ENCODE peak calls at places on chromosomes 7 and 10, in ten cellular contexts. One of them, this sample, is unnamed.

GRCh38 chr10:73847031-73847430 is 27.3 kb downstream of the CAMK2G start:
- DNase-seq in HT-29: no peak
- DNase-seq in EH: no peak
- DNase-seq in 8988T: no peak
- DNase-seq in C1 segment of cervical spinal cord: no peak
- DNase-seq in cardiac muscle cell: no peak
- DNase-seq in fibroblast of pulmonary artery: no peak
- DNase-seq in GM20000: no peak
- DNase-seq in HT1080: no peak
- DNase-seq in HTR-8/SVneo: no peak
- DNase-seq in this sample: no peak

GRCh38 chr7:100351657-100352058 is 6.3 kb upstream of the PILRB start:
- DNase-seq in HT-29: no peak
- DNase-seq in EH: no peak
- DNase-seq in 8988T: no peak
- DNase-seq in C1 segment of cervical spinal cord: no peak
- DNase-seq in cardiac muscle cell: no peak
- DNase-seq in fibroblast of pulmonary artery: no peak
- DNase-seq in GM20000: no peak
- DNase-seq in HT1080: no peak
- DNase-seq in HTR-8/SVneo: no peak
- DNase-seq in this sample: no peak

GRCh38 chr10:33263453-33263852 is 71.0 kb downstream of the NRP1 start:
- DNase-seq in HT-29: no peak
- DNase-seq in EH: peak; percentile 84
- DNase-seq in 8988T: no peak
- DNase-seq in C1 segment of cervical spinal cord: no peak
- DNase-seq in cardiac muscle cell: no peak
- DNase-seq in fibroblast of pulmonary artery: peak; percentile 62
- DNase-seq in GM20000: no peak
- DNase-seq in HT1080: peak; percentile 73
- DNase-seq in HTR-8/SVneo: no peak
- DNase-seq in this sample: no peak

GRCh38 chr10:127802532-127803055 is 65.6 kb downstream of the FOXI2 start:
- DNase-seq in HT-29: no peak
- DNase-seq in EH: no peak
- DNase-seq in 8988T: no peak
- DNase-seq in C1 segment of cervical spinal cord: no peak
- DNase-seq in cardiac muscle cell: no peak
- DNase-seq in fibroblast of pulmonary artery: no peak
- DNase-seq in GM20000: no peak
- DNase-seq in HT1080: peak; percentile 20
- DNase-seq in HTR-8/SVneo: no peak
- DNase-seq in this sample: no peak

GRCh38 chr10:116870949-116871348 is 21.6 kb downstream of the ENO4 start:
- DNase-seq in HT-29: no peak
- DNase-seq in EH: no peak
- DNase-seq in 8988T: no peak
- DNase-seq in C1 segment of cervical spinal cord: no peak
- DNase-seq in cardiac muscle cell: no peak
- DNase-seq in fibroblast of pulmonary artery: no peak
- DNase-seq in GM20000: no peak
- DNase-seq in HT1080: no peak
- DNase-seq in HTR-8/SVneo: no peak
- DNase-seq in this sample: no peak

GRCh38 chr7:159064121-159064815 is 80.4 kb downstream of the VIPR2 start:
- DNase-seq in HT-29: no peak
- DNase-seq in EH: no peak
- DNase-seq in 8988T: no peak
- DNase-seq in C1 segment of cervical spinal cord: no peak
- DNase-seq in cardiac muscle cell: no peak
- DNase-seq in fibroblast of pulmonary artery: no peak
- DNase-seq in GM20000: no peak
- DNase-seq in HT1080: no peak
- DNase-seq in HTR-8/SVneo: no peak
- DNase-seq in this sample: no peak

GRCh38 chr7:37759519-37759918 is 76.0 kb downstream of the GPR141 start:
- DNase-seq in HT-29: no peak
- DNase-seq in EH: no peak
- DNase-seq in 8988T: no peak
- DNase-seq in C1 segment of cervical spinal cord: no peak
- DNase-seq in cardiac muscle cell: no peak
- DNase-seq in fibroblast of pulmonary artery: no peak
- DNase-seq in GM20000: no peak
- DNase-seq in HT1080: no peak
- DNase-seq in HTR-8/SVneo: no peak
- DNase-seq in this sample: no peak

GRCh38 chr10:33600381-33600780 is 265.9 kb upstream of the NRP1 start:
- DNase-seq in HT-29: no peak
- DNase-seq in EH: peak; percentile 67
- DNase-seq in 8988T: no peak
- DNase-seq in C1 segment of cervical spinal cord: no peak
- DNase-seq in cardiac muscle cell: no peak
- DNase-seq in fibroblast of pulmonary artery: peak; percentile 40
- DNase-seq in GM20000: no peak
- DNase-seq in HT1080: peak; percentile 51
- DNase-seq in HTR-8/SVneo: no peak
- DNase-seq in this sample: no peak

GRCh38 chr10:70915206-70915605 is 26.8 kb upstream of the PCBD1 start:
- DNase-seq in HT-29: no peak
- DNase-seq in EH: no peak
- DNase-seq in 8988T: no peak
- DNase-seq in C1 segment of cervical spinal cord: no peak
- DNase-seq in cardiac muscle cell: no peak
- DNase-seq in fibroblast of pulmonary artery: no peak
- DNase-seq in GM20000: no peak
- DNase-seq in HT1080: no peak
- DNase-seq in HTR-8/SVneo: no peak
- DNase-seq in this sample: no peak

GRCh38 chr7:89238156-89238555 is 442.6 kb upstream of the TEX47 start:
- DNase-seq in HT-29: no peak
- DNase-seq in EH: peak; percentile 48
- DNase-seq in 8988T: no peak
- DNase-seq in C1 segment of cervical spinal cord: no peak
- DNase-seq in cardiac muscle cell: no peak
- DNase-seq in fibroblast of pulmonary artery: no peak
- DNase-seq in GM20000: no peak
- DNase-seq in HT1080: peak; percentile 76
- DNase-seq in HTR-8/SVneo: no peak
- DNase-seq in this sample: no peak

GRCh38 chr10:24201503-24202180 is 7.3 kb upstream of the KIAA1217 start:
- DNase-seq in HT-29: no peak
- DNase-seq in EH: no peak
- DNase-seq in 8988T: no peak
- DNase-seq in C1 segment of cervical spinal cord: no peak
- DNase-seq in cardiac muscle cell: no peak
- DNase-seq in fibroblast of pulmonary artery: no peak
- DNase-seq in GM20000: no peak
- DNase-seq in HT1080: no peak
- DNase-seq in HTR-8/SVneo: no peak
- DNase-seq in this sample: no peak

GRCh38 chr10:86367339-86367951 is 850 bp upstream of the GRID1 start:
- DNase-seq in HT-29: no peak
- DNase-seq in EH: peak; percentile 15
- DNase-seq in 8988T: no peak
- DNase-seq in C1 segment of cervical spinal cord: peak; percentile 57
- DNase-seq in cardiac muscle cell: peak; percentile 32
- DNase-seq in fibroblast of pulmonary artery: no peak
- DNase-seq in GM20000: peak; percentile 52
- DNase-seq in HT1080: no peak
- DNase-seq in HTR-8/SVneo: no peak
- DNase-seq in this sample: peak; percentile 13

GRCh38 chr7:123712619-123713018 is 36.2 kb downstream of the WASL start:
- DNase-seq in HT-29: no peak
- DNase-seq in EH: peak; percentile 71
- DNase-seq in 8988T: no peak
- DNase-seq in C1 segment of cervical spinal cord: no peak
- DNase-seq in cardiac muscle cell: no peak
- DNase-seq in fibroblast of pulmonary artery: peak; percentile 70
- DNase-seq in GM20000: no peak
- DNase-seq in HT1080: peak; percentile 32
- DNase-seq in HTR-8/SVneo: no peak
- DNase-seq in this sample: no peak

GRCh38 chr7:158887594-158887993 is 31.2 kb downstream of the DYNC2I1 start:
- DNase-seq in HT-29: no peak
- DNase-seq in EH: peak; percentile 20
- DNase-seq in 8988T: no peak
- DNase-seq in C1 segment of cervical spinal cord: no peak
- DNase-seq in cardiac muscle cell: no peak
- DNase-seq in fibroblast of pulmonary artery: no peak
- DNase-seq in GM20000: no peak
- DNase-seq in HT1080: no peak
- DNase-seq in HTR-8/SVneo: no peak
- DNase-seq in this sample: no peak

GRCh38 chr7:94792270-94792669 is 115.1 kb upstream of the PPP1R9A start:
- DNase-seq in HT-29: no peak
- DNase-seq in EH: no peak
- DNase-seq in 8988T: no peak
- DNase-seq in C1 segment of cervical spinal cord: no peak
- DNase-seq in cardiac muscle cell: no peak
- DNase-seq in fibroblast of pulmonary artery: no peak
- DNase-seq in GM20000: no peak
- DNase-seq in HT1080: no peak
- DNase-seq in HTR-8/SVneo: no peak
- DNase-seq in this sample: no peak

GRCh38 chr7:13017325-13017853 is 330.0 kb downstream of the ARL4A start:
- DNase-seq in HT-29: peak; percentile 87
- DNase-seq in EH: peak; percentile 9
- DNase-seq in 8988T: no peak
- DNase-seq in C1 segment of cervical spinal cord: no peak
- DNase-seq in cardiac muscle cell: peak; percentile 7
- DNase-seq in fibroblast of pulmonary artery: peak; percentile 55
- DNase-seq in GM20000: no peak
- DNase-seq in HT1080: peak; percentile 61
- DNase-seq in HTR-8/SVneo: peak; percentile 23
- DNase-seq in this sample: no peak

GRCh38 chr7:87107949-87108757 is 44.1 kb upstream of the DMTF1 start:
- DNase-seq in HT-29: no peak
- DNase-seq in EH: no peak
- DNase-seq in 8988T: no peak
- DNase-seq in C1 segment of cervical spinal cord: no peak
- DNase-seq in cardiac muscle cell: no peak
- DNase-seq in fibroblast of pulmonary artery: no peak
- DNase-seq in GM20000: no peak
- DNase-seq in HT1080: no peak
- DNase-seq in HTR-8/SVneo: no peak
- DNase-seq in this sample: no peak

GRCh38 chr10:87966454-87966853 is 103.0 kb downstream of the PTEN start:
- DNase-seq in HT-29: no peak
- DNase-seq in EH: peak; percentile 62
- DNase-seq in 8988T: no peak
- DNase-seq in C1 segment of cervical spinal cord: no peak
- DNase-seq in cardiac muscle cell: no peak
- DNase-seq in fibroblast of pulmonary artery: peak; percentile 8
- DNase-seq in GM20000: no peak
- DNase-seq in HT1080: no peak
- DNase-seq in HTR-8/SVneo: no peak
- DNase-seq in this sample: no peak

GRCh38 chr7:150357771-150358427 is 10.7 kb upstream of the REPIN1 start:
- DNase-seq in HT-29: peak; percentile 32
- DNase-seq in EH: no peak
- DNase-seq in 8988T: no peak
- DNase-seq in C1 segment of cervical spinal cord: no peak
- DNase-seq in cardiac muscle cell: no peak
- DNase-seq in fibroblast of pulmonary artery: no peak
- DNase-seq in GM20000: no peak
- DNase-seq in HT1080: peak; percentile 59
- DNase-seq in HTR-8/SVneo: no peak
- DNase-seq in this sample: no peak

GRCh38 chr7:11294218-11294617 is 320.5 kb downstream of the PHF14 start:
- DNase-seq in HT-29: no peak
- DNase-seq in EH: no peak
- DNase-seq in 8988T: no peak
- DNase-seq in C1 segment of cervical spinal cord: no peak
- DNase-seq in cardiac muscle cell: no peak
- DNase-seq in fibroblast of pulmonary artery: no peak
- DNase-seq in GM20000: peak; percentile 6
- DNase-seq in HT1080: no peak
- DNase-seq in HTR-8/SVneo: no peak
- DNase-seq in this sample: no peak

GRCh38 chr10:11433657-11434056 is 177.8 kb downstream of the USP6NL start:
- DNase-seq in HT-29: no peak
- DNase-seq in EH: no peak
- DNase-seq in 8988T: no peak
- DNase-seq in C1 segment of cervical spinal cord: no peak
- DNase-seq in cardiac muscle cell: no peak
- DNase-seq in fibroblast of pulmonary artery: no peak
- DNase-seq in GM20000: no peak
- DNase-seq in HT1080: no peak
- DNase-seq in HTR-8/SVneo: no peak
- DNase-seq in this sample: no peak

GRCh38 chr7:137948083-137948844 is 53.6 kb downstream of the CREB3L2 start:
- DNase-seq in HT-29: peak; percentile 21
- DNase-seq in EH: no peak
- DNase-seq in 8988T: no peak
- DNase-seq in C1 segment of cervical spinal cord: no peak
- DNase-seq in cardiac muscle cell: no peak
- DNase-seq in fibroblast of pulmonary artery: no peak
- DNase-seq in GM20000: no peak
- DNase-seq in HT1080: no peak
- DNase-seq in HTR-8/SVneo: no peak
- DNase-seq in this sample: no peak

GRCh38 chr10:127694580-127695193 is 42.3 kb upstream of the FOXI2 start:
- DNase-seq in HT-29: peak; percentile 66
- DNase-seq in EH: no peak
- DNase-seq in 8988T: peak; percentile 41
- DNase-seq in C1 segment of cervical spinal cord: no peak
- DNase-seq in cardiac muscle cell: peak; percentile 44
- DNase-seq in fibroblast of pulmonary artery: no peak
- DNase-seq in GM20000: peak; percentile 31
- DNase-seq in HT1080: peak; percentile 62
- DNase-seq in HTR-8/SVneo: peak; percentile 13
- DNase-seq in this sample: no peak

GRCh38 chr10:43814611-43815010 is 165.9 kb upstream of the ZNF32 start:
- DNase-seq in HT-29: no peak
- DNase-seq in EH: peak; percentile 73
- DNase-seq in 8988T: no peak
- DNase-seq in C1 segment of cervical spinal cord: no peak
- DNase-seq in cardiac muscle cell: no peak
- DNase-seq in fibroblast of pulmonary artery: no peak
- DNase-seq in GM20000: no peak
- DNase-seq in HT1080: no peak
- DNase-seq in HTR-8/SVneo: no peak
- DNase-seq in this sample: no peak

GRCh38 chr10:34254596-34254995 is 560.5 kb downstream of the PARD3 start:
- DNase-seq in HT-29: peak; percentile 29
- DNase-seq in EH: peak; percentile 55
- DNase-seq in 8988T: peak; percentile 16
- DNase-seq in C1 segment of cervical spinal cord: no peak
- DNase-seq in cardiac muscle cell: no peak
- DNase-seq in fibroblast of pulmonary artery: peak; percentile 66
- DNase-seq in GM20000: peak; percentile 8
- DNase-seq in HT1080: peak; percentile 97
- DNase-seq in HTR-8/SVneo: peak; percentile 39
- DNase-seq in this sample: no peak

GRCh38 chr7:44998153-44998871 is 1.7 kb upstream of the CCM2 start:
- DNase-seq in HT-29: no peak
- DNase-seq in EH: no peak
- DNase-seq in 8988T: no peak
- DNase-seq in C1 segment of cervical spinal cord: no peak
- DNase-seq in cardiac muscle cell: no peak
- DNase-seq in fibroblast of pulmonary artery: no peak
- DNase-seq in GM20000: no peak
- DNase-seq in HT1080: no peak
- DNase-seq in HTR-8/SVneo: no peak
- DNase-seq in this sample: no peak

GRCh38 chr10:112446055-112446854 is 459 bp downstream of the ZDHHC6 start:
- DNase-seq in HT-29: peak; percentile 34
- DNase-seq in EH: peak; percentile 30
- DNase-seq in 8988T: no peak
- DNase-seq in C1 segment of cervical spinal cord: no peak
- DNase-seq in cardiac muscle cell: no peak
- DNase-seq in fibroblast of pulmonary artery: peak; percentile 15
- DNase-seq in GM20000: no peak
- DNase-seq in HT1080: peak; percentile 23
- DNase-seq in HTR-8/SVneo: no peak
- DNase-seq in this sample: no peak

GRCh38 chr10:116521424-116522305 is 24.1 kb upstream of the PNLIP start:
- DNase-seq in HT-29: peak; percentile 56
- DNase-seq in EH: peak; percentile 38
- DNase-seq in 8988T: no peak
- DNase-seq in C1 segment of cervical spinal cord: no peak
- DNase-seq in cardiac muscle cell: peak; percentile 53
- DNase-seq in fibroblast of pulmonary artery: peak; percentile 62
- DNase-seq in GM20000: peak; percentile 42
- DNase-seq in HT1080: peak; percentile 23
- DNase-seq in HTR-8/SVneo: peak; percentile 7
- DNase-seq in this sample: no peak